ENCODE peak calls at places on chromosomes 6 and 20, in eight cellular contexts. D is OCI-M1; O is AG04450; F is hepatic stellate cell; L is CD4-positive, alpha-beta memory T cell; H is Calu3; C is renal cortical epithelial cell; I is activated T-cell treated with anti-CD3 and anti-CD28 coated beads, Interleukin-2, amount 50 U/mL, for 72 hours. S is an unnamed sample.
A peak's percentile ranks its signal among the peaks of the same experiment; 100 is the strongest.

GRCh38 chr6:1382883-1383728 is 6.3 kb upstream of the FOXF2 start:
- DNase-seq in H (no peak), I (no peak), C (no peak), D (no peak), O (no peak), F (no peak), L (no peak), S (peak; percentile 37)

GRCh38 chr6:41494212-41495115 is 51.7 kb upstream of the FOXP4 start:
- DNase-seq in I (no peak), O (no peak), D (no peak), C (no peak), F (no peak), L (no peak), H (no peak), S (no peak)

GRCh38 chr6:11354019-11354418 is 121.6 kb upstream of the NEDD9 start:
- DNase-seq in F (peak; percentile 83), I (peak; percentile 67), L (peak; percentile 33), O (peak; percentile 2), C (peak; percentile 65), D (peak; percentile 22), H (no peak), S (no peak)

GRCh38 chr20:9660236-9660868 is 146.0 kb downstream of the LAMP5 start:
- DNase-seq in C (peak; percentile 2), L (no peak), F (no peak), H (peak; percentile 18), D (peak; percentile 30), I (no peak), O (no peak), S (no peak)

GRCh38 chr20:36461600-36462439 is 79.5 kb upstream of the MYL9 start:
- DNase-seq in D (peak; percentile 71), O (no peak), F (no peak), H (peak; percentile 51), C (no peak), I (peak; percentile 48), L (peak; percentile 35), S (no peak)

GRCh38 chr6:168387426-168387825 is 53.6 kb upstream of the SMOC2 start:
- DNase-seq in O (no peak), I (no peak), C (no peak), L (no peak), F (no peak), H (no peak), D (no peak), S (no peak)

GRCh38 chr6:106360989-106361430 is 493 bp downstream of the CRYBG1 start:
- DNase-seq in I (peak; percentile 49), O (no peak), L (no peak), D (no peak), C (no peak), H (peak; percentile 48), F (no peak), S (no peak)

GRCh38 chr20:24769878-24770627 is 179.0 kb upstream of the CST7 start:
- DNase-seq in I (no peak), L (no peak), H (no peak), O (no peak), F (no peak), C (no peak), D (no peak), S (no peak)

GRCh38 chr6:101614774-101615173 is 221.3 kb downstream of the GRIK2 start:
- DNase-seq in C (peak; percentile 99), I (no peak), F (no peak), L (no peak), D (no peak), H (no peak), O (peak; percentile 11), S (no peak)

GRCh38 chr6:3561745-3562144 is 104.9 kb upstream of the SLC22A23 start:
- DNase-seq in H (no peak), I (no peak), O (no peak), D (peak; percentile 20), C (no peak), F (no peak), L (no peak), S (no peak)

GRCh38 chr6:97049254-97050004 is 124.9 kb downstream of the KLHL32 start:
- DNase-seq in F (no peak), O (no peak), H (no peak), L (no peak), I (peak; percentile 21), C (peak; percentile 16), D (peak; percentile 79), S (no peak)

GRCh38 chr6:27178001-27178730 is 69.3 kb upstream of the PRSS16 start:
- DNase-seq in H (peak; percentile 62), C (peak; percentile 90), D (peak; percentile 96), I (peak; percentile 38), L (peak; percentile 59), F (peak; percentile 35), O (peak; percentile 85), S (no peak)

GRCh38 chr6:106315765-106316375 is 9.7 kb downstream of the ATG5 start:
- DNase-seq in I (peak; percentile 7), F (no peak), D (peak; percentile 92), H (no peak), L (no peak), O (no peak), C (no peak), S (no peak)

GRCh38 chr6:21003780-21004541 is 469.7 kb downstream of the CDKAL1 start:
- DNase-seq in I (no peak), O (peak; percentile 62), D (no peak), H (peak; percentile 4), L (no peak), C (no peak), F (no peak), S (no peak)

GRCh38 chr20:43925215-43925614 is 10.6 kb downstream of the TOX2 start:
- DNase-seq in D (no peak), F (no peak), C (no peak), I (peak; percentile 66), L (no peak), H (no peak), O (no peak), S (no peak)

GRCh38 chr20:25053207-25054132 is 4.5 kb downstream of the ACSS1 start:
- DNase-seq in C (no peak), O (no peak), I (no peak), L (no peak), F (peak; percentile 65), D (no peak), H (no peak), S (no peak)

GRCh38 chr6:13614126-13614925 is 809 bp upstream of the NOL7 start:
- DNase-seq in L (no peak), D (peak; percentile 83), F (peak; percentile 31), H (peak; percentile 45), I (peak; percentile 48), O (no peak), C (peak; percentile 31), S (peak; percentile 12)

GRCh38 chr20:23116301-23117089 is 30.4 kb upstream of the CD93 start:
- DNase-seq in I (no peak), D (no peak), H (no peak), F (peak; percentile 36), O (peak; percentile 36), L (no peak), C (peak; percentile 48), S (no peak)

GRCh38 chr6:52020961-52021570 is 66.3 kb downstream of the PKHD1 start:
- DNase-seq in F (no peak), H (no peak), I (no peak), L (peak; percentile 9), C (peak; percentile 40), O (no peak), D (peak; percentile 64), S (no peak)

GRCh38 chr6:132683543-132683942 is 24.6 kb upstream of the TAAR1 start:
- DNase-seq in C (peak; percentile 58), O (no peak), H (peak; percentile 30), D (peak; percentile 22), L (no peak), I (no peak), F (no peak), S (no peak)

GRCh38 chr20:15297059-15297875 is 959.9 kb upstream of the FLRT3 start:
- DNase-seq in L (no peak), F (no peak), C (peak; percentile 57), D (no peak), I (no peak), O (no peak), H (no peak), S (no peak)

GRCh38 chr20:46720019-46720418 is 10.6 kb downstream of the SLC2A10 start:
- DNase-seq in L (no peak), O (no peak), I (no peak), H (no peak), D (no peak), C (peak; percentile 24), F (no peak), S (no peak)

S was measured in 8988T.